ENCODE peak calls at places on chromosomes 16 and 17, in ten cellular contexts. S, I, J, G, T, R, C, L, Q and X are unnamed samples.

GRCh38 chr16:62033065-62033464 is 3.2 kb downstream of the CDH8 start:
- DNase-seq in T (no peak), G (no peak), R (no peak), Q (no peak), I (no peak), S (no peak), L (no peak), J (no peak), C (no peak), X (no peak)

GRCh38 chr16:20073203-20074088 is at the start of gene GPR139:
- DNase-seq in C (no peak), Q (no peak), S (no peak), R (no peak), I (no peak), J (no peak), L (no peak), G (no peak), T (no peak), X (no peak)

GRCh38 chr16:14193316-14193871 is 122.3 kb downstream of the MRTFB start:
- DNase-seq in I (no peak), Q (no peak), J (peak; percentile 45), L (no peak), C (peak; percentile 21), G (no peak), S (no peak), T (no peak), R (no peak), X (no peak)

GRCh38 chr17:57612202-57613071 is 132.7 kb downstream of the CCDC182 start:
- DNase-seq in S (no peak), R (no peak), G (no peak), L (no peak), J (no peak), C (peak; percentile 38), Q (no peak), T (no peak), I (no peak), X (no peak)

GRCh38 chr17:66506641-66507040 is 204.2 kb downstream of the PRKCA start:
- DNase-seq in T (no peak), R (no peak), Q (no peak), I (no peak), G (peak; percentile 83), S (no peak), J (no peak), C (no peak), L (no peak), X (no peak)

GRCh38 chr17:73939808-73940207 is 263.7 kb upstream of the RPL38 start:
- DNase-seq in L (no peak), G (no peak), T (no peak), I (no peak), R (no peak), J (no peak), Q (no peak), C (no peak), S (no peak), X (no peak)

GRCh38 chr17:42431758-42432161 is 8.7 kb upstream of the CAVIN1 start:
- DNase-seq in L (no peak), G (peak; percentile 29), S (no peak), C (no peak), Q (no peak), T (no peak), R (no peak), I (no peak), J (no peak), X (no peak)

GRCh38 chr17:9253308-9253707 is 232.0 kb downstream of the NTN1 start:
- DNase-seq in R (no peak), I (no peak), T (no peak), S (no peak), J (no peak), C (no peak), L (no peak), Q (no peak), G (no peak), X (no peak)

GRCh38 chr17:50255766-50256480 is 18.3 kb upstream of the TMEM92 start:
- DNase-seq in I (no peak), R (no peak), T (no peak), C (no peak), Q (no peak), G (no peak), J (no peak), L (no peak), S (no peak), X (no peak)

GRCh38 chr16:55263271-55264250 is 60.4 kb upstream of the IRX6 start:
- DNase-seq in S (no peak), T (no peak), Q (no peak), J (no peak), C (no peak), G (no peak), L (no peak), R (no peak), I (no peak), X (no peak)

GRCh38 chr16:30654856-30655255 is 3.4 kb upstream of the FBRS start:
- DNase-seq in R (no peak), C (no peak), S (no peak), J (no peak), L (peak; percentile 20), G (no peak), I (no peak), Q (no peak), T (no peak), X (no peak)

GRCh38 chr17:83106036-83106577 is 26.7 kb downstream of the METRNL start:
- DNase-seq in S (no peak), Q (no peak), G (no peak), I (no peak), L (no peak), J (no peak), R (no peak), T (no peak), C (no peak), X (no peak)

GRCh38 chr16:86751081-86752030 is 173.0 kb downstream of the FOXL1 start:
- DNase-seq in J (no peak), L (no peak), G (peak; percentile 87), Q (no peak), S (no peak), C (no peak), T (no peak), R (no peak), I (no peak), X (peak; percentile 63)

GRCh38 chr16:73610160-73610559 is 562.2 kb upstream of the ZFHX3 start:
- DNase-seq in C (no peak), S (no peak), Q (no peak), T (no peak), G (no peak), I (no peak), J (no peak), L (no peak), R (no peak), X (no peak)

GRCh38 chr16:12271006-12271405 is 294.5 kb downstream of the SNX29 start:
- DNase-seq in C (no peak), T (no peak), S (no peak), J (no peak), L (peak; percentile 12), G (peak; percentile 32), R (no peak), I (no peak), Q (no peak), X (no peak)

GRCh38 chr17:55806745-55807466 is 56.1 kb downstream of the PCTP start:
- DNase-seq in C (no peak), R (no peak), J (no peak), G (no peak), Q (no peak), I (no peak), L (no peak), S (no peak), T (no peak), X (no peak)

DNA sequence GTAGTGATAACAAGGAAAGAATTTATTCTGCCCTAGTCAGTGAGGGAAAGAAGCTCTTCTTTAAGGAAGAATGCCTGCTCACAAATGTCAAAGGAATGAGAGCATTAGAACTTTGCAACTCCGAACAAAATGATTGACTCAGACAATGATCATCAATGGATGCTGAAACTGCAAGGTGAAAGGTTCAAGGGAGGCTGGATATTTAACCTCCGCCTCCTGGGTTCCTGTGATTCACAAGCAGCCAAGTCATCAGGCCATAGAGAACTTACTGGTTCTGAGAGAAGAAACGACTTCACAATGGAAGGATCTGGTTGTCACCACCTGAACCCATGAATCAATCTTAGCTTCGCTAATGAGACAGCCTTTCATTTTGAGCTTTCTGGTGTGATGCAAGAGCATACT is 16.0 kb upstream of the SCNN1B start:
- DNase-seq in R (no peak), T (no peak), Q (no peak), C (no peak), I (no peak), G (peak; percentile 59), J (no peak), S (no peak), L (no peak), X (no peak)
- H3K4me3 ChIP-seq in R (no peak overlapping the region), T (no peak overlapping the region), Q (no peak overlapping the region), C (no peak overlapping the region), I (no peak overlapping the region), G (no peak overlapping the region), J (no peak overlapping the region), S (no peak overlapping the region), L (no peak overlapping the region), X (no peak overlapping the region)

GRCh38 chr16:85616608-85617311 is 3.6 kb downstream of the GSE1 start:
- DNase-seq in T (peak; percentile 61), C (peak; percentile 51), J (peak; percentile 63), R (no peak), S (peak; percentile 34), Q (no peak), G (no peak), L (peak; percentile 58), I (no peak), X (no peak)
- TF ChIP-seq CTCF in T (no peak), C (no peak), J (no peak), R (no peak), S (no peak), Q (no peak), G (no peak), L (no peak), I (no peak), X (no peak)

GRCh38 chr16:4327782-4328579 is 12.1 kb downstream of the GLIS2 start:
- DNase-seq in G (peak; percentile 69), C (no peak), J (peak; percentile 74), L (peak; percentile 85), Q (peak; percentile 79), S (no peak), T (peak; percentile 83), I (peak; percentile 93), R (peak; percentile 30), X (no peak)
- H3K27ac ChIP-seq in G (peak overlapping the region; percentile 67), C (no peak overlapping the region), J (peak overlapping the region; percentile 71), L (peak overlapping the region; percentile 82), Q (peak overlapping the region; percentile 64), S (no peak overlapping the region), T (peak overlapping the region; percentile 96), I (peak overlapping the region; percentile 83), R (no peak overlapping the region), X (peak overlapping the region; percentile 70)

DNA sequence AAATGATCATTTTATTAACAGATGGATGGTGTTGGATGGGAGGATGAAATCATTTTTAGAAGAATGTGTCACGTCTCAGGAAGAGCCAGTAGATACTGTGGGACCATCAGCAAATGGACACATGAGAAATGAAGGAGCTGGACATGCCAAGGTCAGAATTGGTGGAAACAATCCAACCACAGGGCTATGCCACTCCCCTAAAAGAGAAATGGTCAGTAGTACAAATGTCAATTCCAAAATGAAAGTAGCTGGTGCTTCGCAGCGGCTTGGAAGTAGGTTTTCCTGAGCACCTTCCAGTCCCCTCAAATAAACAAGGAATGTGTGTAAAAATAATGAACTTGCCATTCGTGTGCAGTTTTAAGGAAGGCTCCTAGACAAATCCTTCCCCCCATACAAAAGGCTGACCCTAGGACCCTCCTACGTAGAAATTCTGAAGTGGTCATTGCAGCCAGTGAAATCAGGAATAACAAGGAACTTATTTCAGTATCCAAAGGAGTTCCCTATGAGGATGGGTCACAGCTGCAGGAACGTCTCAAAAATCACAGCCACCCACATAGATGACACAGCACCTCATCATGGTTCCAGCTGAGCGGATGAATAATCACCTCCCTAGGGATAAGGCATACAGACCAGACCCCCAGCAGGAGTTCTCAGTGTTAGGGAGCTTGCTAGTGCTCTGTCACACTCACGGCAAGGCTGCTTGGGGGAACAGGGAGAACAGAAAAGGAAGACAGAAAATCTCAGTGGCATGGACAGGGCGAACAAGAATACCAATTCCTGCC is 239.2 kb downstream of the HS3ST3A1 start:
- DNase-seq in S (no peak), R (no peak), T (no peak), Q (no peak), G (peak; percentile 91), J (no peak), L (no peak), C (no peak), I (no peak), X (no peak)
- H3K4me3 ChIP-seq in S (no peak overlapping the region), R (no peak overlapping the region), T (peak overlapping the region; percentile 36), Q (no peak overlapping the region), G (peak overlapping the region; percentile 59), J (no peak overlapping the region), L (no peak overlapping the region), C (no peak overlapping the region), I (no peak overlapping the region), X (peak overlapping the region; percentile 50)